ENCODE peak calls at places on chromosome 21, in five cellular contexts. R is NT2/D1, Q is H1, M is HepG2, G is HCT116. N is an unnamed sample.
A peak's percentile ranks its signal among the peaks of the same experiment; 100 is the strongest.

GRCh38 chr21:25733859-25734653 is 648 bp downstream of the ATP5PF start:
- DNase-seq in R (no peak), Q (no peak), M (peak; percentile 62), G (no peak), N (peak; percentile 24)

GRCh38 chr21:31397515-31397926 is 53.5 kb upstream of the TIAM1 start:
- DNase-seq in R (no peak), Q (no peak), M (no peak), G (no peak), N (peak; percentile 51)

GRCh38 chr21:25398630-25399029 is 208.7 kb downstream of the MRPL39 start:
- DNase-seq in R (no peak), Q (no peak), M (no peak), G (no peak), N (no peak)

GRCh38 chr21:37758997-37759396 is 157.3 kb downstream of the KCNJ6 start:
- DNase-seq in R (peak; percentile 70), Q (peak; percentile 38), M (peak; percentile 3), G (no peak), N (peak; percentile 36)

GRCh38 chr21:28099296-28099695 is 893.4 kb downstream of the LTN1 start:
- DNase-seq in R (no peak), Q (no peak), M (no peak), G (no peak), N (no peak)

GRCh38 chr21:38984982-38985422 is 179.3 kb downstream of the ETS2 start:
- DNase-seq in R (no peak), Q (no peak), M (no peak), G (no peak), N (peak; percentile 79)

GRCh38 chr21:22346576-22346975 is 1348.4 kb downstream of the NCAM2 start:
- DNase-seq in R (no peak), Q (no peak), M (no peak), G (no peak), N (peak; percentile 48)

GRCh38 chr21:42337276-42337675 is 13.5 kb downstream of the TFF2 start:
- DNase-seq in R (no peak), Q (no peak), M (no peak), G (no peak), N (no peak)

GRCh38 chr21:46243865-46244490 is 15.4 kb upstream of the LSS start:
- DNase-seq in R (no peak), Q (no peak), M (no peak), G (no peak), N (no peak)

GRCh38 chr21:26782349-26782748 is 62.9 kb downstream of the ADAMTS1 start:
- DNase-seq in R (no peak), Q (no peak), M (no peak), G (no peak), N (no peak)

GRCh38 chr21:37896788-37897187 is 19.5 kb downstream of the KCNJ6 start:
- DNase-seq in R (no peak), Q (no peak), M (no peak), G (no peak), N (no peak)

GRCh38 chr21:29674343-29674742 is 265.5 kb downstream of the GRIK1 start:
- DNase-seq in R (no peak), Q (no peak), M (no peak), G (no peak), N (no peak)

GRCh38 chr21:41453198-41453597 is 27.2 kb downstream of the MX1 start:
- DNase-seq in R (no peak), Q (no peak), M (no peak), G (no peak), N (no peak)

GRCh38 chr21:39251326-39251725 is 62.1 kb downstream of the BRWD1 start:
- DNase-seq in R (no peak), Q (no peak), M (no peak), G (no peak), N (no peak)

GRCh38 chr21:40053007-40053406 is 185.8 kb downstream of the PCP4 start:
- DNase-seq in R (no peak), Q (no peak), M (no peak), G (no peak), N (peak; percentile 32)

GRCh38 chr21:46424062-46424591 is 34.6 kb upstream of the DIP2A start:
- DNase-seq in R (no peak), Q (no peak), M (no peak), G (no peak), N (no peak)

GRCh38 chr21:17818158-17819113 is 720 bp downstream of the C21orf91 start:
- DNase-seq in R (peak; percentile 38), Q (no peak), M (peak; percentile 9), G (no peak), N (peak; percentile 8)

GRCh38 chr21:41216486-41216885 is 48.5 kb downstream of the BACE2 start:
- DNase-seq in R (no peak), Q (no peak), M (no peak), G (no peak), N (no peak)

GRCh38 chr21:27725916-27726315 is 759.0 kb upstream of the ADAMTS5 start:
- DNase-seq in R (no peak), Q (no peak), M (no peak), G (no peak), N (no peak)

GRCh38 chr21:41321908-41322495 is 5.4 kb downstream of the FAM3B start:
- DNase-seq in R (no peak), Q (no peak), M (no peak), G (no peak), N (no peak)

GRCh38 chr21:33229776-33230517 is at the start of gene IFNAR2:
- DNase-seq in R (peak; percentile 72), Q (peak; percentile 27), M (peak; percentile 40), G (peak; percentile 18), N (peak; percentile 97)

GRCh38 chr21:42145569-42146250 is 73.2 kb upstream of the ABCG1 start:
- DNase-seq in R (peak; percentile 72), Q (peak; percentile 7), M (peak; percentile 33), G (peak; percentile 21), N (peak; percentile 92)

GRCh38 chr21:25956993-25957714 is 213.4 kb downstream of the APP start:
- DNase-seq in R (no peak), Q (no peak), M (no peak), G (no peak), N (no peak)

GRCh38 chr21:14523234-14523633 is 22.9 kb downstream of the SAMSN1 start:
- DNase-seq in R (no peak), Q (no peak), M (no peak), G (no peak), N (no peak)

GRCh38 chr21:15722591-15723324 is 7.0 kb upstream of the USP25 start:
- DNase-seq in R (no peak), Q (no peak), M (no peak), G (no peak), N (no peak)

GRCh38 chr21:42086969-42087368 is 15.9 kb downstream of the UMODL1 start:
- DNase-seq in R (no peak), Q (no peak), M (no peak), G (no peak), N (no peak)

GRCh38 chr21:15682977-15683376 is 46.8 kb upstream of the USP25 start:
- DNase-seq in R (no peak), Q (no peak), M (no peak), G (no peak), N (no peak)

GRCh38 chr21:17454315-17455027 is 58.4 kb upstream of the CXADR start:
- DNase-seq in R (peak; percentile 86), Q (peak; percentile 71), M (peak; percentile 91), G (peak; percentile 89), N (peak; percentile 70)

GRCh38 chr21:36874665-36875064 is 91.8 kb downstream of the HLCS start:
- DNase-seq in R (no peak), Q (no peak), M (no peak), G (no peak), N (no peak)

GRCh38 chr21:18913914-18914313 is 510.3 kb upstream of the TMPRSS15 start:
- DNase-seq in R (no peak), Q (no peak), M (no peak), G (no peak), N (no peak)

GRCh38 chr21:38561613-38562012 is 63.3 kb upstream of the ERG start:
- DNase-seq in R (no peak), Q (no peak), M (no peak), G (no peak), N (no peak)

GRCh38 chr21:42443876-42444744 is 40.4 kb downstream of the UBASH3A start:
- DNase-seq in R (no peak), Q (no peak), M (no peak), G (no peak), N (no peak)

GRCh38 chr21:39093526-39093925 is 89.7 kb downstream of the PSMG1 start:
- DNase-seq in R (no peak), Q (no peak), M (no peak), G (no peak), N (no peak)

GRCh38 chr21:30580132-30580531 is 10.1 kb downstream of the KRTAP22-2 start:
- DNase-seq in R (no peak), Q (no peak), M (no peak), G (no peak), N (no peak)

GRCh38 chr21:44086636-44087425 is 20.4 kb upstream of the PWP2 start:
- DNase-seq in R (no peak), Q (no peak), M (no peak), G (no peak), N (no peak)

GRCh38 chr21:9837946-9838801 is 683.2 kb upstream of the TPTE start:
- DNase-seq in R (no peak), Q (no peak), M (no peak), G (no peak), N (peak; percentile 61)

GRCh38 chr21:32412998-32413504 is 545 bp downstream of the EVA1C start:
- DNase-seq in R (no peak), Q (no peak), M (no peak), G (no peak), N (no peak)

GRCh38 chr21:23543334-23543733 is 2063.9 kb downstream of the MRPL39 start:
- DNase-seq in R (no peak), Q (no peak), M (no peak), G (no peak), N (no peak)
- TF ChIP-seq YY1 in R (no peak), Q (no peak), M (no peak), G (no peak), N (no peak)

GRCh38 chr21:34702341-34702807 is 33.6 kb downstream of the CLIC6 start:
- DNase-seq in R (no peak), Q (no peak), M (no peak), G (no peak), N (no peak)
- TF ChIP-seq YY1 in R (no peak), Q (no peak), M (no peak), G (no peak), N (no peak)

DNA sequence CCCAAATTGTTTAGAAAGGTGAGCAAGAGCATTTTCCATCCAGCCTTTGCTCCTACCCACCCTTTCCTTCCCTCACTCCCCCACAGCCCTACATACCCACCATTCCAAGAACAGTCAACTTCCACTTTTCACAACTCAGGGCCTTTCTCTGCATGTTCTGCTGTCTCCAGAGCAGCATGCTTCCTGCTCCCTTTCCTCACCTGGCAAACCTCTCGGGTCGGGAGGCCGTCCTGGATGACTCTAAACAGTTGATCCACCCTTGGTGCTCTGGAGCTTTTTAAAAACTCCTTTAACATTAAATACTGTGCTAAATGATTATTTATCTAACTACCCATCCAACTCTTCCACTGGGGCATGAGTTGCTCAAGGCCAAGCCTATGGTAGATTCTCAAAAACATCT is 200.6 kb downstream of the SETD4 start:
- DNase-seq in R (no peak), Q (no peak), M (no peak), G (no peak), N (no peak)
- TF ChIP-seq YY1 in R (no peak), Q (no peak), M (no peak), G (no peak), N (no peak)

DNA sequence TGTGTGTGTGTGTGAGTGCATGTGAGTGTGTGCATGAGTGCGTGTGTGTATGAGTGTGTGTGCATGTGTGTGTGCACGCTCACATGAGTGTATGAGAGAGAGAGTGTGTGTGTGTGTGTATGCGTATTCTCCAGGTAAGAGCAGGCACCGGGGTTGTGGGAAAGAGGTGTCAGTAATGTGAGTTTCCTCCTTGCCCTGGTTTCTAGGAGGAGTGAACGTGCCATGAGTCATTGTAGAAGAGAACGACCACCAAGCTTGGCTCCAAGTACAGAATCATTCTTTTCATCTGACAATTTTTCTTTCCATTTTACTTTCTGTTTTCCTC is 79.1 kb downstream of the POFUT2 start:
- DNase-seq in R (no peak), Q (no peak), M (no peak), G (no peak), N (no peak)
- TF ChIP-seq YY1 in R (no peak), Q (no peak), M (no peak), G (no peak), N (no peak)